ENCODE peak calls at places on chromosome X, in eight cellular contexts. E is brain microvascular endothelial cell, X is tibial artery, P is heart left ventricle, W is transverse colon, C is stomach, K is astrocyte of the spinal cord, M is AG04450. D is an unnamed sample.

GRCh38 chrX:56726609-56727008 is 2.4 kb upstream of the NBDY start:
- DNase-seq in E (peak), M (peak), P (no peak), C (no peak), W (no peak), X (no peak), K (peak), D (no peak)

GRCh38 chrX:136694491-136695087 is 46.6 kb downstream of the CD40LG start:
- DNase-seq in W (no peak), M (no peak), X (no peak), E (peak), C (no peak), K (peak), P (no peak), D (no peak)

GRCh38 chrX:129488359-129488758 is 34.9 kb downstream of the SMARCA1 start:
- DNase-seq in X (no peak), M (no peak), P (no peak), E (no peak), C (no peak), W (no peak), K (no peak), D (no peak)

GRCh38 chrX:19698125-19698524 is 182.8 kb upstream of the MAP3K15 start:
- DNase-seq in W (no peak), C (no peak), E (no peak), M (no peak), K (peak), X (peak), P (no peak), D (no peak)

GRCh38 chrX:75547137-75547536 is 24.3 kb upstream of the ZDHHC15 start:
- DNase-seq in P (no peak), X (no peak), E (no peak), M (no peak), W (no peak), K (no peak), C (no peak), D (no peak)

GRCh38 chrX:78383594-78383993 is 56.2 kb upstream of the CYSLTR1 start:
- DNase-seq in E (no peak), X (no peak), K (no peak), C (no peak), M (no peak), W (no peak), P (no peak), D (no peak)

GRCh38 chrX:30735839-30736238 is 82.6 kb downstream of the GK start:
- DNase-seq in E (peak), P (no peak), X (peak), M (peak), C (peak), K (peak), W (peak), D (no peak)

GRCh38 chrX:140040397-140040796 is 75.1 kb upstream of the CXorf66 start:
- DNase-seq in C (no peak), E (no peak), K (peak), W (peak), X (no peak), P (no peak), M (no peak), D (no peak)

GRCh38 chrX:133516691-133517090 is 101.4 kb upstream of the GPC4 start:
- DNase-seq in P (no peak), E (no peak), K (no peak), M (no peak), X (no peak), W (no peak), C (no peak), D (no peak)

GRCh38 chrX:150405576-150405975 is 42.5 kb downstream of the MAMLD1 start:
- DNase-seq in P (no peak), W (no peak), M (no peak), X (no peak), E (no peak), K (no peak), C (no peak), D (no peak)

GRCh38 chrX:101415180-101416130 is 7.4 kb downstream of the HNRNPH2 start:
- DNase-seq in M (peak), C (no peak), W (no peak), E (peak), K (peak), P (no peak), X (no peak), D (no peak)

GRCh38 chrX:87338510-87338909 is 179.1 kb upstream of the KLHL4 start:
- DNase-seq in W (no peak), P (no peak), X (no peak), K (peak), E (no peak), C (no peak), M (no peak), D (no peak)

GRCh38 chrX:85516131-85516530 is 136.7 kb upstream of the POF1B start:
- DNase-seq in P (no peak), K (no peak), C (no peak), X (no peak), M (no peak), W (no peak), E (no peak), D (no peak)

GRCh38 chrX:131747173-131747572 is 203.3 kb downstream of the OR13H1 start:
- DNase-seq in P (peak), W (peak), E (peak), K (peak), C (peak), M (no peak), X (no peak), D (no peak)

GRCh38 chrX:41452565-41452964 is 5.4 kb downstream of the NYX start:
- DNase-seq in W (no peak), K (no peak), M (no peak), X (no peak), E (no peak), C (no peak), P (no peak), D (no peak)

GRCh38 chrX:95058815-95059214 is 1384.8 kb downstream of the FAM133A start:
- DNase-seq in X (no peak), P (no peak), W (no peak), K (peak), M (peak), E (no peak), C (no peak), D (peak)

GRCh38 chrX:111041018-111041462 is 55.0 kb upstream of the PAK3 start:
- DNase-seq in W (no peak), X (no peak), K (peak), C (no peak), M (peak), P (no peak), E (peak), D (peak)

GRCh38 chrX:25144043-25144940 is 128.5 kb upstream of the ARX start:
- DNase-seq in X (peak), C (peak), M (peak), K (peak), P (peak), W (peak), E (peak), D (no peak)

DNA sequence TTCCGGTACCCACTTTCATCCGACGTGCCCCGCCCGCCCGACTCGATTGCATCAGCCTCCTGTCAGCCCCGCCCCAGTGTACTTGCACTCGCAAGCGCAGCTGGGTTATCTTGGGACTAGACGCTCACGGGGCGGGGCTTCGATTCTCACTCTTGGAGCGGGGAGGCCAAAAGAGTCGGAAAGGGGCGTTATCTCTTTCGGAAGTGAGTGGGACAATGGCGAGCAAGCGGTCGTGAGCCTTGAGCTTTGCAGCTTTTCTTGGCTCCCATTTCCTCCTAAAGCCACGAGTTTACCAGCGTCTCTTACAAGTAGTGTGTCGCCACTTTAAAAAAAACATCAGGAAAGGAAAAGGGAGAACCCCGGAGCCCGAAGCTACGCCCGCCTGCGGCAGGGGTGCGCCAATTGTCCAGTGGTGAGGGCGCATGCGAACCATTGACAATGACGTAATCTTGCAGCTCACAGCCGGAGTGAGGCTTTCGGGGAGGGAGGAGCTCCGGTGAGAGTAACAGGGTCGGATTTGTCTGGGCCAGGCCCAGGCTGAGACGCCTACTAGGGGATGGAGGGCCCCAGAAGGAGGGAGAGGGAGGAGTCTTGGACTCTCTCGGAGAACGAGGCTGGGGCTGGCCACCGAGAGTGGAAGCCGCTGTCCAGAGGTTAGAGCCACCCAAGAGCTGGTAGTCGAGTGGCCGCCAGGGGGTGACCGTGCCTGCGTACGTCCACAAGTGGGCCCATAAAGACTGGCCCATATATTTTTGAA is 109.5 kb downstream of the GNL3L start:
- DNase-seq in P (peak), M (peak), W (peak), C (peak), K (peak), X (peak), E (peak), D (peak)
- H3K4me3 ChIP-seq in P (peak), M (peak), W (peak), C (peak), K (peak), X (peak), E (peak), D (peak)

GRCh38 chrX:16785247-16786138 is 773 bp upstream of the TXLNG start:
- DNase-seq in P (peak), K (no peak), X (peak), C (peak), W (peak), E (no peak), M (no peak), D (no peak)

GRCh38 chrX:16786791-16787735 is 797 bp downstream of the TXLNG start:
- DNase-seq in M (no peak), E (no peak), X (no peak), K (no peak), P (peak), W (peak), C (no peak), D (no peak)

GRCh38 chrX:16788477-16788876 is 2.2 kb downstream of the TXLNG start:
- DNase-seq in K (no peak), W (no peak), P (no peak), M (no peak), E (no peak), X (peak), C (no peak), D (no peak)

GRCh38 chrX:16783452-16783851 is 2.8 kb upstream of the TXLNG start:
- DNase-seq in K (no peak), X (no peak), C (no peak), W (no peak), M (no peak), E (no peak), P (no peak), D (no peak)

GRCh38 chrX:16786139-16786790 is at the start of gene TXLNG:
- DNase-seq in W (peak), C (peak), X (peak), P (peak), K (peak), E (peak), M (peak), D (peak)
- TF ChIP-seq CTCF in W (no peak), C (no peak), X (no peak), P (no peak), K (no peak), E (no peak), M (no peak), D (no peak)

DNA sequence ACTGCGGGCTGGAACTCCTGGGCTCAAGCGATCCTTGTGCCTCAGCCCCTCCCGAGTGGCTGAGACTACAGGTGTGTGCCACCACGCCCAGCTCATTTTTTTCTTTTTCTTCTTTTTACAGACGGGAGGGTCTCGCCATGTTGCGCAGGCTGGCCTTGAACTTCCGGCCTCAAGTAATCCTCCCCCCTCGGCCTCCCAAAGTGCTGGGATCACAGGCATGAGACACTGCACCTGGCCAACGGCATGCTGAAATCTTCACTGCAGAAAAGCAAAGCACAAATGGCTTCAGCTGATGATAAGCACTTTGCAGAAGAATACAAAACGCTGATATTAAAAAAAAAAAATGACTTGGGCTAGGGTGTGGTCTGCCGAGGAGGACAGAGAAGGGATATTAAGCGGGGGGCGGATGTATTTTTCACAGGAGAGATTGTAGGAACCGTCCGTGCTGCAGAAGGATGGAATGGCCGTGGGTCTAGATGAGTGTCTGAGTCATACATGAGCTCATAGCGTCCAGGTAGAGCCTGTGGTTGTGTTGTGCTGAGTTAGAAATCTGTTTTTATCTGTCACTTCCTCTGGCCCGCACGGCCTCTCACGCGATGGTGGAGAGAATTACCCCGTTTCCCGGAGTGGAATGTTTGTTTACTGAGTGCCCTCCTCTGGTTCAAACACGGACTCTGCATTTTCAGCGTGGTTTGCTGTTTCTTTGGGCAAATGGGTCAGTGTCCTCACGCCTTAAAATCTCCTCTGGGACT is 8.5 kb upstream of the AKAP17A start:
- DNase-seq in E (peak), M (no peak), C (peak), K (no peak), X (no peak), P (no peak), W (no peak), D (no peak)
- H3K4me3 ChIP-seq in E (no peak), M (no peak), C (no peak), K (no peak), X (no peak), P (no peak), W (no peak), D (no peak)

DNA sequence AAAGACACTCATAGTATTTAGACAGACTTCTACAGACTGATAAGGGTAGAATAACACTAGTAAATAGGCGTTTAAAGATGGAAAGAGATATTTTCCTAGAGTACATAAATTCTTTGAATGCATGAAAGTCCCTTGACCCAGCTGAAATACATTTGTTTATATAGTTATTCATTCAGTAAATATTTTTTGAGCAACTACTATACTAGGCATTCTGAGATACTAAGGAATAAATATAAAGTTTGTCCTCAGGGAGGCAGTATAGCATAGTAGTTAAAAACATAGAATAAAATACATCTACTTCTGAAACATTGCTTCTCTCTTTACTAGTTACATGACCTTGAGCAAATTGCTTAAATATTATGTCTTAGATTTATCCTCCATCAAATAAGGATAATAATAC is 27.4 kb downstream of the HMGN5 start:
- DNase-seq in W (no peak), M (no peak), X (no peak), P (no peak), E (no peak), K (peak), C (no peak), D (no peak)
- TF ChIP-seq CTCF in W (no peak), M (peak), X (peak), P (no peak), E (no peak), K (no peak), C (no peak), D (peak)

GRCh38 chrX:46575586-46575985 is 2.0 kb downstream of the CHST7 start:
- DNase-seq in X (no peak), E (no peak), W (no peak), C (no peak), K (no peak), M (no peak), P (no peak), D (no peak)

GRCh38 chrX:46576458-46576857 is 2.9 kb downstream of the CHST7 start:
- DNase-seq in X (peak), C (no peak), P (peak), E (no peak), W (no peak), K (no peak), M (no peak), D (no peak)

GRCh38 chrX:46579250-46579649 is 5.7 kb downstream of the CHST7 start:
- DNase-seq in M (no peak), K (no peak), P (no peak), E (no peak), W (no peak), C (no peak), X (no peak), D (no peak)

GRCh38 chrX:46575991-46576392 is 2.4 kb downstream of the CHST7 start:
- DNase-seq in C (no peak), K (no peak), X (peak), M (no peak), E (no peak), W (no peak), P (peak), D (no peak)

GRCh38 chrX:46577116-46578005 is 3.8 kb downstream of the CHST7 start:
- DNase-seq in X (no peak), E (peak), C (no peak), P (no peak), W (no peak), K (no peak), M (no peak), D (no peak)
- H3K4me3 ChIP-seq in X (no peak), E (no peak), C (peak), P (peak), W (no peak), K (no peak), M (no peak), D (peak)

GRCh38 chrX:99857455-99857854 is 552.6 kb downstream of the PCDH19 start:
- DNase-seq in P (no peak), W (no peak), X (no peak), M (no peak), C (no peak), E (no peak), K (no peak), D (no peak)
- TF ChIP-seq CTCF in P (no peak), W (no peak), X (no peak), M (no peak), C (no peak), E (no peak), K (peak), D (no peak)

GRCh38 chrX:1213971-1214370 is 1.5 kb upstream of the CRLF2 start:
- DNase-seq in X (no peak), W (no peak), C (no peak), E (no peak), K (no peak), P (no peak), M (no peak), D (no peak)

GRCh38 chrX:1210844-1211243 is 1.6 kb downstream of the CRLF2 start:
- DNase-seq in K (no peak), C (no peak), M (no peak), P (no peak), W (no peak), X (no peak), E (no peak), D (no peak)

GRCh38 chrX:1212532-1212931 is at the start of gene CRLF2:
- DNase-seq in C (no peak), K (no peak), X (no peak), P (no peak), W (no peak), E (no peak), M (no peak), D (no peak)

GRCh38 chrX:1215123-1215823 is 2.8 kb upstream of the CRLF2 start:
- DNase-seq in C (no peak), M (no peak), W (no peak), P (no peak), K (no peak), E (no peak), X (no peak), D (no peak)
- H3K4me3 ChIP-seq in C (no peak), M (no peak), W (no peak), P (no peak), K (no peak), E (no peak), X (no peak), D (no peak)

GRCh38 chrX:99078301-99078700 is 1331.8 kb downstream of the PCDH19 start:
- DNase-seq in M (no peak), C (no peak), X (no peak), W (no peak), E (no peak), K (no peak), P (no peak), D (no peak)

GRCh38 chrX:99077099-99077498 is 1333.0 kb downstream of the PCDH19 start:
- DNase-seq in X (no peak), W (no peak), P (no peak), C (no peak), M (no peak), K (no peak), E (no peak), D (no peak)
- TF ChIP-seq CTCF in X (no peak), W (no peak), P (no peak), C (no peak), M (no peak), K (no peak), E (no peak), D (no peak)